ENCODE peak calls at places on chromosomes 6 and 20, in four cellular contexts. F is K562, S is HepG2, C is HCT116. H is an unnamed sample.

GRCh38 chr6:27321370-27321769 is 9.3 kb upstream of the POM121L2 start:
- DNase-seq in F (no peak), C (no peak), S (no peak), H (no peak)

GRCh38 chr6:150491131-150491795 is 108.4 kb upstream of the PLEKHG1 start:
- DNase-seq in S (no peak), F (no peak), C (peak; percentile 57), H (no peak)

GRCh38 chr6:134230087-134230717 is 87.7 kb downstream of the SGK1 start:
- DNase-seq in F (no peak), S (no peak), C (no peak), H (no peak)

GRCh38 chr6:166575190-166575589 is 11.3 kb downstream of the RAMACL start:
- DNase-seq in C (no peak), S (no peak), F (no peak), H (no peak)

GRCh38 chr20:57114290-57115005 is 152.0 kb downstream of the BMP7 start:
- DNase-seq in F (no peak), C (no peak), S (no peak), H (no peak)

GRCh38 chr20:10511507-10512231 is 76.6 kb downstream of the SLX4IP start:
- DNase-seq in F (peak; percentile 93), C (peak; percentile 87), S (peak; percentile 87), H (no peak)

GRCh38 chr6:56483929-56484328 is 158.8 kb downstream of the DST start:
- DNase-seq in C (no peak), S (no peak), F (no peak), H (no peak)

GRCh38 chr6:5175195-5175594 is 85.6 kb downstream of the LYRM4 start:
- DNase-seq in F (peak; percentile 51), S (no peak), C (no peak), H (peak; percentile 81)

GRCh38 chr6:18147160-18147559 is 7.7 kb downstream of the TPMT start:
- DNase-seq in C (no peak), F (no peak), S (peak; percentile 58), H (no peak)

GRCh38 chr6:13304580-13305255 is 23.6 kb downstream of the TBC1D7 start:
- DNase-seq in S (no peak), F (no peak), C (no peak), H (peak; percentile 33)

GRCh38 chr20:4071177-4071723 is 55.9 kb upstream of the RNF24 start:
- DNase-seq in C (no peak), F (no peak), S (no peak), H (no peak)

GRCh38 chr6:43990275-43990626 is 137.0 kb downstream of the MRPL14 start:
- DNase-seq in F (no peak), C (no peak), S (no peak), H (no peak)

GRCh38 chr6:119672725-119673124 is 323.2 kb upstream of the MAN1A1 start:
- DNase-seq in F (no peak), C (no peak), S (no peak), H (no peak)

GRCh38 chr6:119676971-119677370 is 327.4 kb upstream of the MAN1A1 start:
- DNase-seq in C (no peak), F (no peak), S (no peak), H (no peak)

GRCh38 chr6:119671105-119671504 is 321.5 kb upstream of the MAN1A1 start:
- DNase-seq in F (no peak), C (no peak), S (no peak), H (no peak)

GRCh38 chr6:119678961-119679360 is 329.4 kb upstream of the MAN1A1 start:
- DNase-seq in S (no peak), F (no peak), C (no peak), H (no peak)

DNA sequence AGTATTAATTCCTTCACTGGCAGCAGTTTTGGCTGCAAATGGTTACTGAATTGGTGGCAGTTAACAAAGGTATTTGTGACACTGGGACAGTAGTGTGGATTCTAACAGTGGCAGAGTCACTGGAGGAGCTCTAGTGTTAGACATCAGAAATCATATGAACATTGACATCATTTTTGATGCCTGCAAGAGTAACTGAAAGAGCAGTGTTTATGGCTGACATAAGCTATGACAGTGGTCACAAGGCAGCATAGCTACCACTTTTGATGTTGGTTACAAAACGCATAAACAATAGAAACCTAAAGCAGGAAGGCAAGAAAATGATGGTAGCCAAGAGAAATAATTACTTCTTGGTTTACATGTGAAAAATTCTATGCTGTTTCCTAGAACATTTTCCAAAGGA is 326.7 kb upstream of the MAN1A1 start:
- DNase-seq in S (no peak), F (no peak), C (no peak), H (no peak)
- TF ChIP-seq JUND in S (no peak), F (no peak), C (no peak), H (no peak)

DNA sequence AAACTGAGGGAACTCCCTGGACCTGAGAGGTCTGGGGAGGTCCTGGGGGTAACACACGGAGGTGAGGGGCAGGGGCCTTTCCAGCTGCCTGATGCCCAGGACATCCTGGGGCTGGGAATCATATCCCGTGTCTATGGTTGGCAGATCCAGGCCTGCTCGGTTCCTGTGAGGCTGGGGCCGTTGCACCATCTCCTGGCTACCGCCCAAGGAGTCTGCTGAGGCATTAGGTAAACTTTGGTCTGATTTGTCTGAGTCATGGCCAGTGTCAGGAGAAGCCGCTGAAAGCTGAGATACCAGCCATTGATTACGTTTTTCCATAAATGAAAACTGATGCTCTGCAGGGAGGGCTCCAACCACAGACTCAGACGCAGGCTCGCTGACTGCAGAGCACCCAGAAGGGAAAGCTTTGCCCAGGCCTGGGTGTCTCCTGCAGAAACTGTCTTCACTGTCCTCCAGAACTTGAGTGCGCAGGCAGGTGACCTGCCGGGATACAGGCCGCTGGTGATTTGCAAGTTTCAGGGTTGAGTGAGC is 14.2 kb downstream of the TRAF3IP2 start:
- DNase-seq in C (peak; percentile 92), S (peak; percentile 88), F (peak; percentile 58), H (no peak)
- TF ChIP-seq FOSL1 in C (peak; percentile 91), S (peak; percentile 61), F (peak; percentile 98), H (no peak)

GRCh38 chr6:47278545-47278944 is 31.2 kb downstream of the TNFRSF21 start:
- DNase-seq in S (peak; percentile 40), F (no peak), C (no peak), H (no peak)
- TF ChIP-seq JUND in S (no peak), F (no peak), C (no peak), H (no peak)

GRCh38 chr6:1372690-1373089 is 16.7 kb upstream of the FOXF2 start:
- DNase-seq in C (no peak), F (no peak), S (no peak), H (no peak)
- TF ChIP-seq FOSL1 in C (no peak), F (no peak), S (no peak), H (no peak)

GRCh38 chr20:37640600-37641561 is 52.9 kb upstream of the CTNNBL1 start:
- DNase-seq in F (peak; percentile 14), C (no peak), S (no peak), H (no peak)
- TF ChIP-seq JUND in F (no peak), C (no peak), S (no peak), H (no peak)

GRCh38 chr20:35174458-35175216 is 2.8 kb downstream of the PROCR start:
- DNase-seq in C (no peak), S (peak; percentile 84), F (peak; percentile 79), H (peak; percentile 74)
- TF ChIP-seq FOSL1 in C (no peak), S (no peak), F (no peak), H (no peak)

GRCh38 chr20:50682947-50683530 is 8.3 kb downstream of the RIPOR3 start:
- DNase-seq in F (no peak), C (no peak), S (no peak), H (no peak)

GRCh38 chr20:50680106-50680960 is 11.0 kb downstream of the RIPOR3 start:
- DNase-seq in S (peak; percentile 90), C (no peak), F (no peak), H (no peak)

GRCh38 chr20:50679753-50680105 is 11.6 kb downstream of the RIPOR3 start:
- DNase-seq in C (no peak), F (no peak), S (no peak), H (no peak)

GRCh38 chr20:50682065-50682464 is 9.3 kb downstream of the RIPOR3 start:
- DNase-seq in F (no peak), C (no peak), S (no peak), H (no peak)

DNA sequence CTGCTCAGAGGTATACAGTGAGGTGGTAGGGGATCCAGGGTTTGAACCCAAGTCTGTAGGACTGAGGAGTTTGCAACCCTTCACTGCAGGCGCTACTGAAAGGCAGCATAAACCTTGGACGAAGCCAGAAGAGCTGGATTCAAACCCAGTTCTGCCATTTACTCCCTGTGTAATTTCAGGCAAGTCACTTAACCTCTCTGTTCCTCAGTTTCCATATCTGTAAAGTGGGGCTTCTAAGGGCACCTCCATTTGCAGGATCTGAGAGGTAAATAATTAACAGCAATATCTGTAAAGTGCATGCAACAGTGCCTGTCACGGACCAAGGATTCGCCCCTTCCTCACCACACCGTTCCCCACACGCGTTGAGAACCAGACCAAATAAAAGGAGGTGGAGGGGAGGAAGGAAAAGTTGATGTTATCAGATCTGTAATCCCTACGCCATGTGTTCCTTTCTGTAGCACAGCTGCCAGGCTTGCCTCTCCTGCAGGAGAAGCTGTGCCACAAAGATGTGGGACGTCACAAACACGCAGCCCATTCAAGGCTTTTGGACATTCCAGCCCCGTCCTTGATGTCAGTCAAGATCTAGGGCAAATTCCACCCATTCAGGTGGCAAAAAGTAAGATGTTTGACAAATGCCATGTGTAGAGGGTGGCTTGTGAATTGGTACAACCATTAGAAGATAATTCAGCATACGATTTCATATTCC is 9.8 kb downstream of the RIPOR3 start:
- DNase-seq in S (no peak), C (no peak), F (no peak), H (no peak)
- TF ChIP-seq JUND in S (no peak), C (no peak), F (no peak), H (no peak)

H was measured in H1.